ENCODE peak calls at places on chromosome 6, in four cellular contexts. B is HepG2, W is K562, G is GM12878. Y is an unnamed sample.

GRCh38 chr6:56555438-56555872 is 87.2 kb downstream of the DST start:
- DNase-seq in B (no peak), W (no peak), G (no peak), Y (no peak)

GRCh38 chr6:13947611-13948178 is 22.9 kb downstream of the RNF182 start:
- DNase-seq in B (no peak), W (no peak), G (no peak), Y (no peak)

GRCh38 chr6:108438918-108439317 is 121.8 kb upstream of the FOXO3 start:
- DNase-seq in B (no peak), W (no peak), G (no peak), Y (no peak)

GRCh38 chr6:167904791-167905190 is 78.1 kb downstream of the AFDN start:
- DNase-seq in B (no peak), W (no peak), G (no peak), Y (no peak)

GRCh38 chr6:40044196-40044595 is 109.9 kb upstream of the MOCS1 start:
- DNase-seq in B (no peak), W (no peak), G (no peak), Y (no peak)

GRCh38 chr6:123519191-123519510 is 117.6 kb downstream of the TRDN start:
- DNase-seq in B (no peak), W (no peak), G (no peak), Y (no peak)

GRCh38 chr6:6386010-6386409 is 65.5 kb upstream of the F13A1 start:
- DNase-seq in B (no peak), W (no peak), G (no peak), Y (no peak)

GRCh38 chr6:139539852-139540251 is 165.4 kb upstream of the CITED2 start:
- DNase-seq in B (peak; percentile 52), W (no peak), G (no peak), Y (peak; percentile 76)

GRCh38 chr6:12899080-12899815 is 182.7 kb downstream of the PHACTR1 start:
- DNase-seq in B (no peak), W (no peak), G (no peak), Y (peak; percentile 1)

GRCh38 chr6:126199482-126199881 is 140.4 kb upstream of the CENPW start:
- DNase-seq in B (no peak), W (no peak), G (no peak), Y (no peak)

GRCh38 chr6:163865380-163865779 is 450.9 kb downstream of the QKI start:
- DNase-seq in B (no peak), W (no peak), G (no peak), Y (no peak)

GRCh38 chr6:163866192-163866591 is 451.7 kb downstream of the QKI start:
- DNase-seq in B (no peak), W (peak; percentile 33), G (no peak), Y (no peak)

GRCh38 chr6:163863565-163863964 is 449.0 kb downstream of the QKI start:
- DNase-seq in B (no peak), W (no peak), G (no peak), Y (no peak)

GRCh38 chr6:163861627-163862026 is 447.1 kb downstream of the QKI start:
- DNase-seq in B (no peak), W (no peak), G (no peak), Y (no peak)

DNA sequence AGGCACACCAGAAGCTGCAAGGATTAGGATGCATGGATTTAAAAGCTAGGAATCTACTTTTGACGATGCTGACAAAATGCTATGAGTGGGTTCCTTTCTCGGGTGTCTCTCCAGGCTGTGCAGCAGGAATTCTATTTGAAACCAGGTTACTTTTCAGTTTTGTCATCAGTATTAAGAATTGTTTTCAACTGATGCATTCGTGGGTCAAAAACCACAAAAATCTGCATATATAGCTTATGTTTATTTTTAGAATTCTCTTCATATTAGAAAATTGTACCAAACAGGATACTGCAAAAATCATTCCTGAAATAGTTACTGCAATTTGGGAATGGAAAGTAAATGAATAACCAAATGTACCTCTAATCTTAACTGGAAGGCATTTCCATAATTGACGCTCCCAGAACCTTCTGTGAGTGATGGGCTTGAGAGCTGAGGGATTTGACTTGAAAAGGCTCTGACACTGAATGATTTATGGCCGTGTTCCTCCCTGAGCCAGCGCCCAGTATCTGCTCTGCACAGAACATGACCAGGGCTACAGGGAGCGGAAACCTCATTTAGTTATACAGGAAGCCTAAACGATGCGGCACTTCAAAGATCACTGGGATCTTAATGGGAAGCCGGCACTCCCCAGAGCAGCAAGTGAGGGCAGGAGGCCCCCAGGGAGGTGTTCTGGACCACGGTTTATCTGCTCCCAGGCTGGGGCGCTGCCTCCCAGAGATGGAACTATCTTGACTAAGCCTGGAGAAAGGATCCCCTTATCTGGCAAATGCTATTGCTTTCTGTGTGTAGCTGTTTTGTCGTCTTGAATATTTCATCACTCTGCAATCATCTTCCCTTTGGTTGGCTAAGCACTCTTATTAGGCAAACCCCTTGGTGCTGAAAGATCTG is 445.9 kb downstream of the QKI start:
- DNase-seq in B (no peak), W (peak; percentile 92), G (no peak), Y (no peak)
- TF ChIP-seq USF2 in B (no peak), W (no peak), G (no peak), Y (no peak)

GRCh38 chr6:16633465-16633864 is 127.8 kb downstream of the ATXN1 start:
- DNase-seq in B (no peak), W (no peak), G (no peak), Y (no peak)
- TF ChIP-seq MYC in B (no peak), W (no peak), G (no peak), Y (no peak)

DNA sequence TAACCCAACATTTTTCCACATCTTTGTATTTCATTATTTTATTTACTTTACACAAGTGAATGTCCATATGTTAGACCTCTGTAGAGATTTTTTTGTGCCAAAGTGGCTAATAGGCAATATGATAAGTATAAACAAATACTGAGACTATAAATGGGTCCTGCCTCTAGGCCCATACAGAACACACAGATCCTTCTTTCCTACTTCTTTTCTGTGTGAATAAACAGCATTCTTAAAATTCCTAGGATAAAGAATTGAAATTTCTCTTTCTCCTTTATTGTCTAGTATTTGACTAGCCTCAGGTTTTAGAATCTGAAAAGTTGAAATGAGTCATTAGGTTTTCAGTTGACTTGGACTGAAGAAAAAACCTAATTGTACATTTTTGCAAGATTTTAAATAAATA is 46.3 kb upstream of the HS3ST5 start:
- DNase-seq in B (no peak), W (no peak), G (no peak), Y (no peak)
- TF ChIP-seq USF2 in B (no peak), W (no peak), G (no peak), Y (no peak)

DNA sequence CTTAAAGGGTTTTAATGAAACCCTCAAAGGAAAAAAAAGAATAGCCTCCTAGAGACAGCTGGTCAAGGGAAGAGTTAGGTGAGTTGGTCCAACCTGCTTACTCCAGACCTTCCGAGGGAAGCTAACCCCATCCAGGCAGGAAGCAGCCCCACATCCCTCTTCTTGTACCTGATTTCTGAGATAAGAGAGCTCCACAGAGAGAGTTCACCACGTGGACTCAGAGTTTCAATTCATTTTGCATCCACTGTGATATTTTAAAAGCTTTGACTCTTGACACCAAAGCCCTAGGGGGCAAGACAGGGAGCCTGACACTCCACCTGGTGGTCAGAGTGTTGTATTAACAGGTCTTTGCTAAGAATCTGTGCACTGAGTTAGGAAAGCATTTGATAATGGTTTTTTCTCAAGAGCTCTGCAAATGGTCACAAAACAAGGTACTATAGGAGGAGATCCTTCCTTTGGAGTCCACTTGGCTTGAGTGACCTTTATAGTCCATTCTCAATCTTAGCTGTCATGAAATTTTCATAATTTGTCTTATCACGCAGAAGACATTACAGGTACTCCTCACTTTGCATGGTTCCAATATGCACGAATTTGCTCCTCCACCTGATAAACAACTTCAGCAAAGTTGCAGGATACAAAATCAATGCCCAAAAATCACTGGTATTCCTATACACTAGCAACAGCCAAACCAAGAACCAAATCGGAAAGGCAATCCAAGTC is 56.1 kb upstream of the RIPOR2 start:
- DNase-seq in B (peak; percentile 62), W (peak; percentile 60), G (peak; percentile 54), Y (peak; percentile 40)
- TF ChIP-seq MYC in B (no peak), W (no peak), G (no peak), Y (no peak)

DNA sequence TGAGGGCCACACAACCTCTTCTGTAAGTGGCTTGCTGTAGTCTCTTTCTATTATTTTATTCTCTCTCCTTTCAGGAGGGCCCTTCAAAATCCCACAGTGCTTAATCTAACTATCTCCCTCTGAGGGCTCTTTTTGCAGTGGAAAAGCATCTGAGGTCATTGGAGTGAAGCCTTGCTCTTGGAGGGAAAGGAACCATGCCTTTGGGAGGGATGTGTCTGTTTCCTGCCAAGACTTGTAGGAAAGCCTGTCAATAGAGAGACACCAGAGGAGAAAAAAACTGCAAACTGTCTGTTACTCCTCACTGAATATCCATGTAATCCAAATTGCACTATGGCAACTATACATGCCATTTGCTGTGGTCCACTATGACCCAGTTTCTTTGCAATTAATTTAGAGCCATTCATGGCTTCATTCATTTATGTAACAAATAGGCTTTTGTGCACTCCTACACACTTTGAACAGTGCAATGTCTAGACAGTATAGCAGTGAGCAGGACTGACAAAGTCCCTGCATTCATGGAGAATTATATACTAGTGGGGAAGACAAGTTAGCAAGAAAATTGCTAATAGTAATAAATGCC is 296.4 kb downstream of the SLC35F1 start:
- DNase-seq in B (no peak), W (no peak), G (no peak), Y (no peak)
- TF ChIP-seq USF2 in B (no peak), W (no peak), G (no peak), Y (no peak)

DNA sequence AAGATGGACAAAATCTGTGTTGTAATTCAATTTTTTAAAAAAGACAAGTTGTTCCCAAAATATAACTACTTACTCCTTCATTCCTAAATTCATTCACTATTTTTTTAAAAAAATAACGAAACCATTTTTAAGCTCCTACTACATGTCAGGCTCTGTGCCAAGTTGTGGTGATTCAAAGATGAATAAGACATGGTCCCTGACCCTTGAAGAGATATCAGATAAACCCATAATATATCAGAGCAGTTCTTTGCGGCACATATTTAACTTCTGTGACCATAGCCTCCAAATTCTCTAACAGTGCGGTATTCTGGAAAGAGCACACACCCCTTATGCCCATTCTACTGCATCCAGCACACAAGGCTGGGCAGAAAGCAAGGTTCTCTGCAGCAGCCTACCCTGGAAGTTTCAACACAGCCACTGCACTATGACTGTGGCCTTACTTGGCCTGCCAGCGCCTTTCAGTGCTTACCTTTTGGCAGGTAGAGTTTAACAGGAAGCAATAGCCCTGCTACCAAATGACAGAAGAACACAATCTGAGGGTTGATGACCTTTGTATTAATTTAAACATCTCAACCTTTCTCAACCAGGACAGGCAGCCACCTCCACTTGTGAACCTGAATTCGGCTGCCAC is 406.5 kb downstream of the BTBD9 start:
- DNase-seq in B (no peak), W (no peak), G (no peak), Y (no peak)
- TF ChIP-seq MYC in B (no peak), W (no peak), G (no peak), Y (no peak)

GRCh38 chr6:156782691-156783320 is 5.6 kb downstream of the ARID1B start:
- DNase-seq in B (no peak), W (no peak), G (no peak), Y (no peak)
- TF ChIP-seq USF2 in B (no peak), W (no peak), G (no peak), Y (no peak)

Y was measured in A549.